ENCODE peak calls at places on chromosomes 13 and 19, in eight cellular contexts. W is esophagus muscularis mucosa, D is heart left ventricle, U is body of pancreas, E is IMR-90, Z is esophagus squamous epithelium, B is uterus, J is ovary. A is an unnamed sample.

GRCh38 chr13:60759499-60759898 is 362.5 kb downstream of the TDRD3 start:
- DNase-seq in W (no peak), D (no peak), U (peak), E (no peak), Z (no peak), B (no peak), J (no peak), A (no peak)

GRCh38 chr19:13692096-13692495 is 72.2 kb upstream of the MRI1 start:
- DNase-seq in W (no peak), D (no peak), U (no peak), E (peak), Z (no peak), B (no peak), J (no peak), A (no peak)

GRCh38 chr19:17447704-17448189 is 721 bp downstream of the TMEM221 start:
- DNase-seq in W (no peak), D (peak), U (no peak), E (no peak), Z (no peak), B (no peak), J (no peak), A (no peak)

GRCh38 chr13:37345869-37346268 is 240.4 kb upstream of the CSNK1A1L start:
- DNase-seq in W (no peak), D (no peak), U (no peak), E (no peak), Z (no peak), B (no peak), J (no peak), A (no peak)

GRCh38 chr13:73090116-73090811 is 31.5 kb downstream of the KLF5 start:
- DNase-seq in W (no peak), D (no peak), U (peak), E (peak), Z (no peak), B (no peak), J (no peak), A (no peak)

GRCh38 chr13:110347535-110348308 is 40.6 kb downstream of the COL4A2 start:
- DNase-seq in W (no peak), D (no peak), U (no peak), E (peak), Z (no peak), B (peak), J (no peak), A (peak)

GRCh38 chr19:3968556-3969434 is 2.1 kb downstream of the DAPK3 start:
- DNase-seq in W (peak), D (peak), U (peak), E (peak), Z (no peak), B (peak), J (peak), A (peak)

GRCh38 chr19:41449079-41449864 is 6.3 kb downstream of the ERICH4 start:
- DNase-seq in W (peak), D (peak), U (peak), E (peak), Z (no peak), B (peak), J (peak), A (peak)

GRCh38 chr19:46725036-46725820 is 8.3 kb upstream of the PRKD2 start:
- DNase-seq in W (no peak), D (peak), U (no peak), E (no peak), Z (no peak), B (no peak), J (no peak), A (no peak)

GRCh38 chr19:1373042-1373533 is 10.6 kb upstream of the NDUFS7 start:
- DNase-seq in W (no peak), D (no peak), U (no peak), E (no peak), Z (no peak), B (no peak), J (no peak), A (no peak)

GRCh38 chr19:13957107-13957506 is 4.8 kb downstream of the DCAF15 start:
- DNase-seq in W (no peak), D (no peak), U (no peak), E (no peak), Z (no peak), B (no peak), J (no peak), A (no peak)

GRCh38 chr13:102682727-102683126 is 12.1 kb downstream of the METTL21C start:
- DNase-seq in W (no peak), D (no peak), U (no peak), E (no peak), Z (no peak), B (no peak), J (no peak), A (no peak)

GRCh38 chr13:110562696-110563462 is 1.4 kb upstream of the RAB20 start:
- DNase-seq in W (no peak), D (no peak), U (no peak), E (no peak), Z (no peak), B (no peak), J (no peak), A (no peak)

GRCh38 chr13:38866649-38867048 is 124.0 kb downstream of the STOML3 start:
- DNase-seq in W (no peak), D (no peak), U (no peak), E (no peak), Z (no peak), B (no peak), J (no peak), A (no peak)

GRCh38 chr19:3338541-3339181 is 27.7 kb upstream of the NFIC start:
- DNase-seq in W (no peak), D (peak), U (peak), E (no peak), Z (no peak), B (peak), J (no peak), A (no peak)

GRCh38 chr13:100069278-100069677 is 19.6 kb upstream of the PCCA start:
- DNase-seq in W (no peak), D (no peak), U (peak), E (peak), Z (no peak), B (no peak), J (no peak), A (no peak)

GRCh38 chr13:66716502-66716901 is 513.6 kb downstream of the PCDH9 start:
- DNase-seq in W (no peak), D (no peak), U (no peak), E (no peak), Z (no peak), B (no peak), J (no peak), A (no peak)

GRCh38 chr19:13134626-13135025 is 15.5 kb downstream of the STX10 start:
- DNase-seq in W (no peak), D (no peak), U (no peak), E (no peak), Z (no peak), B (no peak), J (no peak), A (no peak)

GRCh38 chr19:41595258-41595889 is 19.4 kb downstream of the CEACAM21 start:
- DNase-seq in W (no peak), D (no peak), U (peak), E (peak), Z (no peak), B (no peak), J (no peak), A (no peak)

GRCh38 chr13:52617070-52618060 is 24.9 kb upstream of the HNRNPA1L2 start:
- DNase-seq in W (peak), D (peak), U (peak), E (peak), Z (peak), B (peak), J (peak), A (peak)

GRCh38 chr13:52851153-52851962 is 2.9 kb upstream of the PCDH8 start:
- DNase-seq in W (no peak), D (peak), U (peak), E (no peak), Z (no peak), B (no peak), J (no peak), A (no peak)

GRCh38 chr13:105918842-105919741 is 616.4 kb downstream of the EFNB2 start:
- DNase-seq in W (no peak), D (no peak), U (peak), E (peak), Z (no peak), B (no peak), J (no peak), A (no peak)

GRCh38 chr19:50843701-50844221 is 10.4 kb upstream of the KLK15 start:
- DNase-seq in W (no peak), D (no peak), U (no peak), E (no peak), Z (no peak), B (no peak), J (no peak), A (no peak)

GRCh38 chr19:1130801-1131717 is 27.3 kb downstream of the GPX4 start:
- DNase-seq in W (no peak), D (no peak), U (no peak), E (no peak), Z (no peak), B (no peak), J (peak), A (no peak)

GRCh38 chr19:52722062-52723005 is 12.5 kb downstream of the ZNF611 start:
- DNase-seq in W (no peak), D (no peak), U (no peak), E (peak), Z (no peak), B (no peak), J (no peak), A (peak)

GRCh38 chr19:51681286-51681956 is 11.7 kb upstream of the SPACA6 start:
- DNase-seq in W (no peak), D (no peak), U (no peak), E (peak), Z (no peak), B (no peak), J (no peak), A (no peak)

GRCh38 chr19:50697414-50698124 is 22.0 kb downstream of the SHANK1 start:
- DNase-seq in W (no peak), D (no peak), U (no peak), E (no peak), Z (no peak), B (no peak), J (no peak), A (no peak)

GRCh38 chr19:48442116-48443035 is 3.4 kb upstream of the GRWD1 start:
- DNase-seq in W (no peak), D (no peak), U (no peak), E (no peak), Z (no peak), B (no peak), J (no peak), A (peak)

GRCh38 chr13:107192289-107192688 is 624.4 kb upstream of the ARGLU1 start:
- DNase-seq in W (no peak), D (no peak), U (no peak), E (peak), Z (no peak), B (no peak), J (no peak), A (no peak)

GRCh38 chr13:42893346-42893745 is 98.7 kb downstream of the EPSTI1 start:
- DNase-seq in W (no peak), D (no peak), U (no peak), E (peak), Z (no peak), B (peak), J (no peak), A (no peak)

GRCh38 chr13:35840991-35841604 is 290.1 kb downstream of the DCLK1 start:
- DNase-seq in W (no peak), D (no peak), U (no peak), E (no peak), Z (no peak), B (no peak), J (no peak), A (no peak)

GRCh38 chr13:104625196-104625595 is 1559.0 kb upstream of the SLC10A2 start:
- DNase-seq in W (no peak), D (no peak), U (no peak), E (no peak), Z (no peak), B (no peak), J (no peak), A (no peak)

GRCh38 chr13:40207110-40207478 is 459.3 kb downstream of the FOXO1 start:
- DNase-seq in W (no peak), D (no peak), U (no peak), E (no peak), Z (no peak), B (no peak), J (no peak), A (no peak)

GRCh38 chr13:46149272-46150133 is 32.5 kb downstream of the LCP1 start:
- DNase-seq in W (no peak), D (no peak), U (no peak), E (peak), Z (no peak), B (no peak), J (no peak), A (no peak)

GRCh38 chr13:74825170-74825948 is 656.6 kb downstream of the TBC1D4 start:
- DNase-seq in W (no peak), D (no peak), U (no peak), E (peak), Z (no peak), B (no peak), J (no peak), A (peak)

GRCh38 chr13:44435142-44435982 is 61.7 kb downstream of the SERP2 start:
- DNase-seq in W (peak), D (peak), U (peak), E (peak), Z (peak), B (peak), J (peak), A (peak)

GRCh38 chr13:44437356-44438233 is 64.0 kb downstream of the SERP2 start:
- DNase-seq in W (no peak), D (no peak), U (no peak), E (peak), Z (no peak), B (no peak), J (no peak), A (no peak)

GRCh38 chr13:44434441-44435141 is 61.0 kb downstream of the SERP2 start:
- DNase-seq in W (peak), D (no peak), U (no peak), E (no peak), Z (no peak), B (no peak), J (peak), A (no peak)

GRCh38 chr13:44438234-44438579 is 64.6 kb downstream of the SERP2 start:
- DNase-seq in W (no peak), D (no peak), U (no peak), E (no peak), Z (no peak), B (no peak), J (no peak), A (no peak)

DNA sequence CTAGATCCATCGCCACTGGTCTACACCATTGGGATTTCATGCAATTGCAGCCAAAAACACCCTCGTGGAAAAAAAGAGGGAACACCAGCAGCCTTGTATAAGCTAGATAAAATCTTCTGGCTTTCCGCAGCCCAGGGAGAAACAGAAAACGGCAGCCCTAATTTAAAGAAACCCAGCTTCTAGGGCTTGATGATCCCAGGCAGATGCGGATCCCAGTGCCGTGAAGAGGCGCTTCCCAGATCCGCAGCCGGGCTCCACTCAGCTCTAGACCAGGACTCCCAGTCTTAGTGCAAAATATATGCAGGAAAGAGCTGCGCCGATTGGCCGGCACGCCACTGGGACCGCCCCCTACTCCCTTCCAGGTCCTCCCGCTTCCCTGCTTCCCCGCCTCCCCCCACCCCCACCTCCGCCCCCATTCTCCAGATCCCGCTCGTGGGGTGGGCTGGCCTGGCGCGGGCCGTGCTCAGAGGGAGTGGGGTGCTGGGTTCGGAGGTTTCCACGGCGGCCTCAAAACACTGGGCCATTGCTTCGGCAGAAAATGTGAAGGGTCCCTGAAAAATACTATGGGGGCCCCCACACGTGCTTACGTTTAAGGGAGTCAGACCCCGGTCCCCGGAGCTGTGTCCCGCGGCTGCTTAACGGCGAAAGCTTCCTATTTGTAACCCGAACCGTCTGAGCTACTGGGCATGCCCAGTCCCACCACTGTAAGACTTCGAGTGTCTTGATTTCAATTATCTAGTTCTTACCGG is 63.1 kb downstream of the SERP2 start:
- DNase-seq in W (peak), D (peak), U (peak), E (peak), Z (peak), B (peak), J (peak), A (peak)
- TF ChIP-seq POLR2A in W (peak), D (peak), U (peak), E (peak), Z (no peak), B (peak), J (peak), A (no peak)

GRCh38 chr13:25286308-25286968 is 850 bp downstream of the MTMR6 start:
- DNase-seq in W (no peak), D (no peak), U (peak), E (peak), Z (no peak), B (no peak), J (no peak), A (no peak)

GRCh38 chr13:25291691-25292090 is 4.4 kb upstream of the MTMR6 start:
- DNase-seq in W (no peak), D (no peak), U (no peak), E (no peak), Z (no peak), B (no peak), J (no peak), A (no peak)

GRCh38 chr13:25292301-25292700 is 5.0 kb upstream of the MTMR6 start:
- DNase-seq in W (no peak), D (no peak), U (peak), E (peak), Z (no peak), B (no peak), J (no peak), A (no peak)

GRCh38 chr13:25288966-25289365 is 1.7 kb upstream of the MTMR6 start:
- DNase-seq in W (no peak), D (no peak), U (no peak), E (no peak), Z (no peak), B (no peak), J (no peak), A (no peak)

GRCh38 chr13:25286969-25287961 is at the start of gene MTMR6:
- DNase-seq in W (peak), D (peak), U (peak), E (peak), Z (peak), B (peak), J (peak), A (peak)
- TF ChIP-seq POLR2A in W (peak), D (peak), U (peak), E (peak), Z (no peak), B (peak), J (peak), A (no peak)

GRCh38 chr19:21758296-21758695 is 9.1 kb downstream of the ZNF100 start:
- DNase-seq in W (no peak), D (no peak), U (no peak), E (no peak), Z (no peak), B (no peak), J (no peak), A (no peak)
- TF ChIP-seq POLR2A in W (no peak), D (no peak), U (no peak), E (no peak), Z (no peak), B (no peak), J (no peak), A (no peak)

DNA sequence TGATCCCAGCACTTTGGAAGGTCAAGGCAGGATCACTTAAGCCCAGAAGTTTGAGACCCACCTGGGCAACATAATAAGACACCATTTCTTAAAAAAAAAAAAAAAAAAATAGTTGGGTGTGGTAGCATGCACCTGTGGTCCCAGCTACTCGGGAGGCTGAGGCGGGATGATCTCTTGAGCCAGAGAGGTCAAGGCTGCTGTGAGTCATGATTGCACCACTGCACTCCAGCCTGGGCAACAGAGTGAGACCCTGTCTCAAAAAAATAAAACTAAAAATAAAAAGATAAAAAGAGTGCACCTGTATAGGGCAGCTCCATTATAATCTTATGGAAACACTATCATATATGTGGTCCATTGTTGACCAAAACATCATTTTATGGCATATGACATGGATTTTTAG is 25.5 kb upstream of the STARD13 start:
- DNase-seq in W (no peak), D (no peak), U (no peak), E (no peak), Z (no peak), B (no peak), J (no peak), A (no peak)
- TF ChIP-seq POLR2A in W (no peak), D (no peak), U (no peak), E (no peak), Z (no peak), B (no peak), J (no peak), A (no peak)

GRCh38 chr19:5706876-5707573 is 12.9 kb downstream of the LONP1 start:
- DNase-seq in W (no peak), D (no peak), U (no peak), E (no peak), Z (no peak), B (no peak), J (peak), A (no peak)
- TF ChIP-seq POLR2A in W (no peak), D (no peak), U (no peak), E (no peak), Z (no peak), B (no peak), J (no peak), A (no peak)

GRCh38 chr13:30906411-30906990 is 430 bp downstream of the MEDAG start:
- DNase-seq in W (peak), D (no peak), U (no peak), E (no peak), Z (no peak), B (peak), J (peak), A (no peak)

GRCh38 chr13:30907167-30907761 is 1.2 kb downstream of the MEDAG start:
- DNase-seq in W (peak), D (no peak), U (no peak), E (peak), Z (no peak), B (no peak), J (peak), A (no peak)

GRCh38 chr13:30908416-30908980 is 2.4 kb downstream of the MEDAG start:
- DNase-seq in W (peak), D (no peak), U (no peak), E (peak), Z (no peak), B (peak), J (peak), A (no peak)

GRCh38 chr13:30904043-30904442 is 2.0 kb upstream of the MEDAG start:
- DNase-seq in W (no peak), D (no peak), U (no peak), E (peak), Z (no peak), B (no peak), J (no peak), A (no peak)

DNA sequence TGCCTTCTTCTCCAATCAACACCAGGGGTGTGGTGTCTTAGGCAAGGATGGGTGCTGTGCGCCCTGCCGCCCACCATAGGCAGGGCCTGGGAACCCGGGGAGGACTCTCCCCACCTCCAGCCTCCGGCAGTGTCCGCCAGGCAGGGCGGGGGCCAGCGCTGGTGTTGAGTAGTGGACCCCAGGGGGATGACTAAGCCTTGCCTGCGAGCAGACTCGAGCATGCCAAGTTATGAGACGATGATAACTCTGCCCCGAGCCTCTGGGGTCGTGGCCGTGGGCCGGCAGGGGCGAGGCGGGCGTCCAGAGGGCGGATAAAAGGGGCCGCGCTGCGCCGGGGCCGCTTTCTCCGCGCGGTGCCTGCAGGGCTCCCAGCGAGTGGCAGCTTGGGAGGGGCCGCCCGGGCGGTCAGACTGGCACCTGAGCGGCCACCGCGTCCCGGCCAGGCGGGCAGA is at the start of gene MEDAG:
- DNase-seq in W (peak), D (peak), U (peak), E (peak), Z (peak), B (peak), J (peak), A (peak)
- TF ChIP-seq POLR2A in W (no peak), D (peak), U (no peak), E (no peak), Z (no peak), B (no peak), J (no peak), A (no peak)

A was measured in lower leg skin.